ENCODE peak calls at places on chromosomes 12 and 14, in ten cellular contexts. G is IMR-90, E is stomach, F is heart left ventricle, K is body of pancreas, I is right lobe of liver, Q is breast epithelium, H is ovary, C is GM12891, B is A549. S is an unnamed sample.

GRCh38 chr14:54420478-54421116 is 20.6 kb downstream of the CNIH1 start:
- DNase-seq in G (peak; percentile 58), B (peak; percentile 55), Q (no peak), K (peak; percentile 42), F (no peak), C (no peak), H (no peak), E (no peak), I (no peak), S (peak; percentile 31)

GRCh38 chr14:48331421-48331820 is 656.0 kb upstream of the MDGA2 start:
- DNase-seq in I (no peak), E (no peak), F (no peak), G (peak; percentile 16), Q (no peak), H (no peak), B (no peak), K (no peak), C (no peak), S (no peak)

GRCh38 chr12:124481772-124482566 is 85.4 kb downstream of the NCOR2 start:
- DNase-seq in G (no peak), F (peak; percentile 15), E (no peak), Q (no peak), C (no peak), K (no peak), I (no peak), H (peak; percentile 21), B (no peak), S (no peak)

GRCh38 chr14:82720931-82721330 is 1187.3 kb upstream of the SEL1L start:
- DNase-seq in C (no peak), H (no peak), K (no peak), Q (no peak), I (no peak), B (no peak), F (no peak), G (no peak), E (no peak), S (no peak)

GRCh38 chr14:60724080-60724618 is at the start of gene SIX4:
- DNase-seq in Q (peak; percentile 64), C (peak; percentile 39), H (peak; percentile 70), B (peak; percentile 81), K (peak; percentile 86), G (peak; percentile 92), E (peak; percentile 78), I (peak; percentile 49), F (peak; percentile 62), S (peak; percentile 68)

GRCh38 chr12:130989391-130989790 is 35.7 kb downstream of the ADGRD1 start:
- DNase-seq in C (no peak), E (no peak), H (no peak), Q (no peak), I (no peak), B (no peak), G (no peak), K (no peak), F (no peak), S (no peak)

GRCh38 chr14:67411820-67412421 is at the start of gene PLEK2:
- DNase-seq in G (no peak), F (peak; percentile 37), I (peak; percentile 69), C (no peak), H (no peak), Q (peak; percentile 68), B (peak; percentile 40), E (peak; percentile 80), K (peak; percentile 87), S (no peak)

GRCh38 chr14:68631058-68631690 is 161.7 kb downstream of the ZFP36L1 start:
- DNase-seq in C (no peak), K (no peak), Q (no peak), F (no peak), H (no peak), B (no peak), G (no peak), I (no peak), E (no peak), S (no peak)

GRCh38 chr12:43742106-43742505 is 16.5 kb downstream of the PUS7L start:
- DNase-seq in C (no peak), F (no peak), Q (no peak), B (no peak), G (peak; percentile 94), H (no peak), E (no peak), I (no peak), K (no peak), S (no peak)

GRCh38 chr12:82525616-82526015 is 161.1 kb upstream of the TMTC2 start:
- DNase-seq in F (no peak), E (no peak), G (no peak), H (no peak), Q (no peak), C (no peak), B (no peak), K (no peak), I (no peak), S (no peak)

GRCh38 chr14:88628033-88628432 is 65.2 kb downstream of the ZC3H14 start:
- DNase-seq in K (no peak), B (no peak), G (no peak), Q (no peak), I (no peak), E (no peak), C (no peak), H (no peak), F (no peak), S (no peak)

GRCh38 chr14:69300601-69301221 is 40.8 kb downstream of the GALNT16 start:
- DNase-seq in B (no peak), Q (no peak), G (no peak), F (no peak), I (peak; percentile 28), H (no peak), E (no peak), C (no peak), K (no peak), S (no peak)

GRCh38 chr12:109464642-109465351 is 12.3 kb downstream of the KCTD10 start:
- DNase-seq in F (no peak), H (no peak), E (no peak), C (no peak), K (no peak), I (no peak), G (no peak), B (no peak), Q (no peak), S (no peak)

GRCh38 chr12:109720152-109720855 is 6.7 kb downstream of the FAM222A start:
- DNase-seq in F (peak; percentile 89), C (no peak), K (peak; percentile 41), B (no peak), I (peak; percentile 62), E (no peak), H (peak; percentile 50), G (no peak), Q (no peak), S (no peak)

DNA sequence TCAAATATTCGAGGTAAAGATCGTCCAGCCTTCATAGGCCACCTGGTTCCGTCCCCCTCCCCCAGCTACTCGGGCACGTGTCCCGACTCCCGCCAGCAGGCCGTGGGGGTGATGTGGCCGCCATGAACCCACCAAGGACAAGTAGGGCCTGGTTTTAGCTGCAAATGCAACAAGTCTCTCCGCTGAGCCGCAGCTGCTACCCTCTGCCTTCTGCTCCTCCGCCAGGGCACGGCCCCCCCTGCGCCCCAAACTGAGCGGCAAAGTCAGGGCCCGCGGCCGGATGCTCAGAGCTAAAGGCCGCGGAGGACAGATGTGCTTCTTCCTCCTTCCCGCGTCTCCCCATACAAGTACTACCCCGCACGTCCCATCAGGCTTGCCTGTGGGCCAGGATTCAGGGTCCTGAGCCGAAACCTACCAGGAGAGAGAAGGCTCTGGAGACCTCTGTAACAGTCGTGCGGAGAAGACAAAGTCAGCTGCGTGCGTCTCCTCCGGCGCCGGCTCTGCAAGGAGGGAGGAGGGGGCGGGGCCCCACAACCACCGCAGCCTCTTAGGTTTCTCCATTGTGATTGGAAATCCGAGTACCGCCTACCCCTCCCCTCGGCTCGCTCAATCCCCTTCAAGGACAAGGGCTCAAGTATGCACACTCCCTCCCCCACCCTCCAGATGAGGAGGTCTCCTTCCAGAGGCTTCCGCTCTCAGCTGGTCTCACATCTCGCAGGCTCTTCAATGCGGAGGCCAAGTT is at the start of gene LDHB:
- DNase-seq in F (peak; percentile 99), K (peak; percentile 98), Q (peak; percentile 72), E (peak; percentile 94), H (peak; percentile 94), C (peak; percentile 74), I (peak; percentile 77), G (peak; percentile 96), B (peak; percentile 86), S (peak; percentile 100)
- TF ChIP-seq POLR2A in F (peak; percentile 96), K (peak; percentile 97), Q (peak; percentile 66), E (peak; percentile 88), H (peak; percentile 85), C (peak; percentile 95), I (peak; percentile 63), G (peak; percentile 84), B (peak; percentile 90), S (peak; percentile 100)

DNA sequence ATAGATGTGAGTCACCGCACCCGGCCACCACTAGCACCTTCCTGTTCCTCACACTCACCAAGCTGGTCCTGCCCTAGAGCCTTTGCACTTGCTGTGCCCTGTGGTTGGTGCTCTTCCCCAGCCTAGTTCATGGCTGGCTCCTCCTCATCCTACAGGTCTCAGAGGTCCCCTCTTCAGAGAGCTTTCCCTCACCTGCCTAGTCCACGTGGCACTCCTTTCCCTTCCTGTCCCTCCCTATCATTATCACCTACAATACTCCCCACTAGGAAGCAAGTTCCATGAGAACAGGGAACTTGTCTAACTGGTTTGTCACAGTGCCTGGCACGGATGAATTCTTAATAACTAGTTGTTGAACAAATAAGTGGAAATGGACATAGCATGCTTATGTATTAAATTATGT is 24.0 kb upstream of the TMED10 start:
- DNase-seq in E (peak; percentile 87), K (peak; percentile 88), I (no peak), C (no peak), F (no peak), G (no peak), B (no peak), H (no peak), Q (peak; percentile 66), S (no peak)
- TF ChIP-seq POLR2A in E (no peak), K (peak; percentile 39), I (no peak), C (no peak), F (no peak), G (no peak), B (no peak), H (no peak), Q (no peak), S (no peak)

DNA sequence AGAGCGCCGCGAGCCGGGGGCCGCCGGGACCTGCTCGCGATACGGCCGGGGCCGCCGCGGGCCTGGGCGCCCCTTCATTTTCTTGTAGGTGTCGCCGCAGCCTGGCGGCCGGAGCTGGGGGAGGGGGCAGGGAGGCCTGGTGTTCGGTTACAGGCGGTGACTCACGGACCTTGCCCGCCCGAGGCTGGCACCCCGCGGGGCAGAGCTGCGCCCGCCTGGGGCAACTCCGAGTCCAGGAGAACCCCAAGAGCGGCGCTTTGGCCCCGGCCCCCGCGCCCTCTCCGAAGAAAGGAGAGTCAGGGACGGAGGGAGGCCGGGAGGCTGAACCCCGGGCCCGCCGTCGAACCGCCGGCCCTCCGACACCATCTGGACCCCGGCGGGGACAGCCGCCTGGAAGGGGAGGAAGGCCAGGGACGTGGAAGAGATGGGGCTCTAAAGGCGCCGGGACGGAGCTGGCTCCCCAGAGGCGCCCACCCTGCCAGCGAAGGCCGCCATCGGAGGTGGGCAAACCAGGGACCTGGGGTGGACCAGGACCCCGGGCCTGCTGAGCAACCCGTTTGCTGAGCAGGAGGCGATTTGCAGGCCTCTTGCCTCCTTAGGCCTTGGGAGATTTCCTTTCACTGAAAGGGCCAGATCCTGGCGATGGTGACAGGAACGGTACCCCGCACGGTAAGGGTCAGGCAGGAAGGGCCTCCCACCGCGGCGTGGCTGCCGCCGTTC is 828 bp upstream of the NUAK1 start:
- DNase-seq in B (peak; percentile 76), C (peak; percentile 28), G (peak; percentile 66), H (peak; percentile 79), E (peak; percentile 79), K (peak; percentile 90), Q (peak; percentile 64), F (peak; percentile 91), I (peak; percentile 86), S (peak; percentile 88)
- TF ChIP-seq POLR2A in B (peak; percentile 35), C (no peak), G (no peak), H (peak; percentile 35), E (no peak), K (peak; percentile 82), Q (no peak), F (peak; percentile 81), I (peak; percentile 77), S (peak; percentile 60)

GRCh38 chr14:31561155-31561846 is at the start of gene NUBPL:
- DNase-seq in C (peak; percentile 88), G (peak; percentile 93), F (peak; percentile 97), E (peak; percentile 96), I (peak; percentile 97), Q (peak; percentile 97), B (peak; percentile 90), K (peak; percentile 97), H (peak; percentile 96), S (peak; percentile 95)
- TF ChIP-seq POLR2A in C (peak; percentile 78), G (peak; percentile 59), F (peak; percentile 60), E (no peak), I (peak; percentile 37), Q (peak; percentile 61), B (peak; percentile 70), K (peak; percentile 77), H (peak; percentile 36), S (peak; percentile 75)

S was measured in NB4.